ENCODE peak calls at places on chromosomes 11 and 22, in six cellular contexts. One of them, this sample, is unnamed.

GRCh38 chr11:68661697-68662603 is 22.4 kb upstream of the GAL start:
- DNase-seq in Calu3: no peak
- DNase-seq in amniotic stem cell: no peak
- DNase-seq in HFFc6: no peak
- DNase-seq in AG10803: no peak
- DNase-seq in hypothalamus: no peak
- DNase-seq in this sample: no peak

GRCh38 chr11:70498976-70499801 is 100.9 kb downstream of the CTTN start:
- DNase-seq in amniotic stem cell: no peak
- DNase-seq in hypothalamus: no peak
- DNase-seq in HFFc6: no peak
- DNase-seq in Calu3: no peak
- DNase-seq in AG10803: no peak
- DNase-seq in this sample: no peak

GRCh38 chr11:126485986-126486635 is 130.6 kb downstream of the ST3GAL4 start:
- DNase-seq in amniotic stem cell: no peak
- DNase-seq in Calu3: no peak
- DNase-seq in HFFc6: no peak
- DNase-seq in AG10803: no peak
- DNase-seq in hypothalamus: no peak
- DNase-seq in this sample: no peak

GRCh38 chr11:77102246-77103210 is at the start of gene OMP:
- DNase-seq in hypothalamus: no peak
- DNase-seq in AG10803: no peak
- DNase-seq in Calu3: no peak
- DNase-seq in HFFc6: no peak
- DNase-seq in amniotic stem cell: no peak
- DNase-seq in this sample: no peak

GRCh38 chr11:73157141-73158010 is 15.3 kb upstream of the FCHSD2 start:
- DNase-seq in Calu3: no peak
- DNase-seq in amniotic stem cell: peak; percentile 59
- DNase-seq in AG10803: peak; percentile 73
- DNase-seq in HFFc6: peak; percentile 89
- DNase-seq in hypothalamus: no peak
- DNase-seq in this sample: peak; percentile 41

GRCh38 chr11:9664276-9665171 is 647 bp downstream of the SWAP70 start:
- DNase-seq in Calu3: peak; percentile 50
- DNase-seq in HFFc6: peak; percentile 11
- DNase-seq in hypothalamus: peak; percentile 43
- DNase-seq in AG10803: peak; percentile 62
- DNase-seq in amniotic stem cell: peak; percentile 22
- DNase-seq in this sample: peak; percentile 18

GRCh38 chr22:19857382-19857781 is 2.7 kb upstream of the GNB1L start:
- DNase-seq in Calu3: no peak
- DNase-seq in AG10803: no peak
- DNase-seq in HFFc6: no peak
- DNase-seq in hypothalamus: no peak
- DNase-seq in amniotic stem cell: no peak
- DNase-seq in this sample: no peak

GRCh38 chr11:118109231-118109630 is 22.5 kb upstream of the SMIM35 start:
- DNase-seq in HFFc6: peak; percentile 56
- DNase-seq in hypothalamus: no peak
- DNase-seq in AG10803: peak; percentile 40
- DNase-seq in amniotic stem cell: no peak
- DNase-seq in Calu3: no peak
- DNase-seq in this sample: peak; percentile 47

GRCh38 chr11:96155627-96156378 is 187.2 kb downstream of the MAML2 start:
- DNase-seq in AG10803: peak; percentile 97
- DNase-seq in hypothalamus: no peak
- DNase-seq in amniotic stem cell: peak; percentile 90
- DNase-seq in Calu3: peak; percentile 23
- DNase-seq in HFFc6: peak; percentile 98
- DNase-seq in this sample: peak; percentile 95

This sample was measured in foreskin keratinocyte.